ENCODE peak calls at places on chromosomes 12 and 14, in seven cellular contexts. One of them, this sample, is unnamed.

GRCh38 chr12:50440288-50440687 is 39.6 kb downstream of the LARP4 start:
- DNase-seq in A549: no peak
- DNase-seq in epithelial cell of esophagus: no peak
- DNase-seq in kidney: no peak
- DNase-seq in astrocyte of the spinal cord: no peak
- DNase-seq in choroid plexus epithelial cell: no peak
- DNase-seq in endodermal cell: no peak
- DNase-seq in this sample: no peak

GRCh38 chr12:81953541-81953940 is 194.4 kb upstream of the PPFIA2 start:
- DNase-seq in A549: no peak
- DNase-seq in epithelial cell of esophagus: peak
- DNase-seq in kidney: no peak
- DNase-seq in astrocyte of the spinal cord: peak
- DNase-seq in choroid plexus epithelial cell: no peak
- DNase-seq in endodermal cell: no peak
- DNase-seq in this sample: no peak

GRCh38 chr12:122947352-122947792 is 18.9 kb downstream of the ABCB9 start:
- DNase-seq in A549: no peak
- DNase-seq in epithelial cell of esophagus: no peak
- DNase-seq in kidney: peak
- DNase-seq in astrocyte of the spinal cord: no peak
- DNase-seq in choroid plexus epithelial cell: no peak
- DNase-seq in endodermal cell: no peak
- DNase-seq in this sample: no peak

GRCh38 chr12:13719986-13720385 is 261.4 kb downstream of the GRIN2B start:
- DNase-seq in A549: no peak
- DNase-seq in epithelial cell of esophagus: no peak
- DNase-seq in kidney: no peak
- DNase-seq in astrocyte of the spinal cord: no peak
- DNase-seq in choroid plexus epithelial cell: no peak
- DNase-seq in endodermal cell: no peak
- DNase-seq in this sample: no peak

GRCh38 chr14:23119362-23120327 is 590 bp upstream of the CEBPE start:
- DNase-seq in A549: no peak
- DNase-seq in epithelial cell of esophagus: no peak
- DNase-seq in kidney: peak
- DNase-seq in astrocyte of the spinal cord: no peak
- DNase-seq in choroid plexus epithelial cell: no peak
- DNase-seq in endodermal cell: peak
- DNase-seq in this sample: no peak

GRCh38 chr14:102752239-102752847 is 24.9 kb upstream of the TRAF3 start:
- DNase-seq in A549: no peak
- DNase-seq in epithelial cell of esophagus: no peak
- DNase-seq in kidney: no peak
- DNase-seq in astrocyte of the spinal cord: no peak
- DNase-seq in choroid plexus epithelial cell: no peak
- DNase-seq in endodermal cell: no peak
- DNase-seq in this sample: no peak

GRCh38 chr12:76242813-76243540 is 105.2 kb downstream of the BBS10 start:
- DNase-seq in A549: no peak
- DNase-seq in epithelial cell of esophagus: no peak
- DNase-seq in kidney: no peak
- DNase-seq in astrocyte of the spinal cord: peak
- DNase-seq in choroid plexus epithelial cell: no peak
- DNase-seq in endodermal cell: no peak
- DNase-seq in this sample: no peak

GRCh38 chr14:102218688-102219087 is 79.0 kb downstream of the WDR20 start:
- DNase-seq in A549: no peak
- DNase-seq in epithelial cell of esophagus: no peak
- DNase-seq in kidney: peak
- DNase-seq in astrocyte of the spinal cord: no peak
- DNase-seq in choroid plexus epithelial cell: no peak
- DNase-seq in endodermal cell: no peak
- DNase-seq in this sample: no peak

GRCh38 chr14:28102814-28103213 is 663.8 kb upstream of the FOXG1 start:
- DNase-seq in A549: no peak
- DNase-seq in epithelial cell of esophagus: peak
- DNase-seq in kidney: no peak
- DNase-seq in astrocyte of the spinal cord: peak
- DNase-seq in choroid plexus epithelial cell: peak
- DNase-seq in endodermal cell: no peak
- DNase-seq in this sample: peak

GRCh38 chr12:75877588-75878381 is 153.8 kb downstream of the PHLDA1 start:
- DNase-seq in A549: no peak
- DNase-seq in epithelial cell of esophagus: peak
- DNase-seq in kidney: no peak
- DNase-seq in astrocyte of the spinal cord: peak
- DNase-seq in choroid plexus epithelial cell: peak
- DNase-seq in endodermal cell: no peak
- DNase-seq in this sample: peak

GRCh38 chr12:109734219-109735000 is 20.8 kb downstream of the FAM222A start:
- DNase-seq in A549: no peak
- DNase-seq in epithelial cell of esophagus: peak
- DNase-seq in kidney: peak
- DNase-seq in astrocyte of the spinal cord: no peak
- DNase-seq in choroid plexus epithelial cell: peak
- DNase-seq in endodermal cell: peak
- DNase-seq in this sample: peak

GRCh38 chr14:100298551-100299237 is 7.5 kb downstream of the SLC25A29 start:
- DNase-seq in A549: no peak
- DNase-seq in epithelial cell of esophagus: no peak
- DNase-seq in kidney: peak
- DNase-seq in astrocyte of the spinal cord: no peak
- DNase-seq in choroid plexus epithelial cell: no peak
- DNase-seq in endodermal cell: no peak
- DNase-seq in this sample: no peak

GRCh38 chr12:25249951-25250738 is 584 bp downstream of the KRAS start:
- DNase-seq in A549: peak
- DNase-seq in epithelial cell of esophagus: peak
- DNase-seq in kidney: peak
- DNase-seq in astrocyte of the spinal cord: peak
- DNase-seq in choroid plexus epithelial cell: peak
- DNase-seq in endodermal cell: peak
- DNase-seq in this sample: peak

GRCh38 chr12:92426346-92426745 is 276.4 kb upstream of the PLEKHG7 start:
- DNase-seq in A549: no peak
- DNase-seq in epithelial cell of esophagus: no peak
- DNase-seq in kidney: no peak
- DNase-seq in astrocyte of the spinal cord: no peak
- DNase-seq in choroid plexus epithelial cell: no peak
- DNase-seq in endodermal cell: no peak
- DNase-seq in this sample: no peak

GRCh38 chr12:18171571-18171970 is 81.6 kb upstream of the RERGL start:
- DNase-seq in A549: no peak
- DNase-seq in epithelial cell of esophagus: peak
- DNase-seq in kidney: no peak
- DNase-seq in astrocyte of the spinal cord: peak
- DNase-seq in choroid plexus epithelial cell: peak
- DNase-seq in endodermal cell: no peak
- DNase-seq in this sample: peak

GRCh38 chr12:131806654-131807053 is 21.5 kb upstream of the MMP17 start:
- DNase-seq in A549: no peak
- DNase-seq in epithelial cell of esophagus: no peak
- DNase-seq in kidney: no peak
- DNase-seq in astrocyte of the spinal cord: no peak
- DNase-seq in choroid plexus epithelial cell: no peak
- DNase-seq in endodermal cell: no peak
- DNase-seq in this sample: no peak

GRCh38 chr12:52172956-52173355 is 18.9 kb downstream of the KRT80 start:
- DNase-seq in A549: no peak
- DNase-seq in epithelial cell of esophagus: no peak
- DNase-seq in kidney: no peak
- DNase-seq in astrocyte of the spinal cord: no peak
- DNase-seq in choroid plexus epithelial cell: no peak
- DNase-seq in endodermal cell: no peak
- DNase-seq in this sample: no peak

GRCh38 chr12:52178443-52178842 is 13.4 kb downstream of the KRT80 start:
- DNase-seq in A549: no peak
- DNase-seq in epithelial cell of esophagus: no peak
- DNase-seq in kidney: no peak
- DNase-seq in astrocyte of the spinal cord: no peak
- DNase-seq in choroid plexus epithelial cell: no peak
- DNase-seq in endodermal cell: no peak
- DNase-seq in this sample: no peak

GRCh38 chr12:52178984-52179383 is 12.8 kb downstream of the KRT80 start:
- DNase-seq in A549: no peak
- DNase-seq in epithelial cell of esophagus: no peak
- DNase-seq in kidney: no peak
- DNase-seq in astrocyte of the spinal cord: no peak
- DNase-seq in choroid plexus epithelial cell: no peak
- DNase-seq in endodermal cell: no peak
- DNase-seq in this sample: no peak

GRCh38 chr12:52173526-52173925 is 18.3 kb downstream of the KRT80 start:
- DNase-seq in A549: no peak
- DNase-seq in epithelial cell of esophagus: no peak
- DNase-seq in kidney: no peak
- DNase-seq in astrocyte of the spinal cord: no peak
- DNase-seq in choroid plexus epithelial cell: no peak
- DNase-seq in endodermal cell: no peak
- DNase-seq in this sample: no peak

GRCh38 chr12:52175411-52176350 is 16.1 kb downstream of the KRT80 start:
- DNase-seq in A549: no peak
- DNase-seq in epithelial cell of esophagus: peak
- DNase-seq in kidney: no peak
- DNase-seq in astrocyte of the spinal cord: peak
- DNase-seq in choroid plexus epithelial cell: peak
- DNase-seq in endodermal cell: peak
- DNase-seq in this sample: peak
- TF ChIP-seq CTCF in A549: no peak
- TF ChIP-seq CTCF in epithelial cell of esophagus: peak
- TF ChIP-seq CTCF in kidney: peak
- TF ChIP-seq CTCF in astrocyte of the spinal cord: peak
- TF ChIP-seq CTCF in choroid plexus epithelial cell: peak
- TF ChIP-seq CTCF in endodermal cell: peak
- TF ChIP-seq CTCF in this sample: peak

DNA sequence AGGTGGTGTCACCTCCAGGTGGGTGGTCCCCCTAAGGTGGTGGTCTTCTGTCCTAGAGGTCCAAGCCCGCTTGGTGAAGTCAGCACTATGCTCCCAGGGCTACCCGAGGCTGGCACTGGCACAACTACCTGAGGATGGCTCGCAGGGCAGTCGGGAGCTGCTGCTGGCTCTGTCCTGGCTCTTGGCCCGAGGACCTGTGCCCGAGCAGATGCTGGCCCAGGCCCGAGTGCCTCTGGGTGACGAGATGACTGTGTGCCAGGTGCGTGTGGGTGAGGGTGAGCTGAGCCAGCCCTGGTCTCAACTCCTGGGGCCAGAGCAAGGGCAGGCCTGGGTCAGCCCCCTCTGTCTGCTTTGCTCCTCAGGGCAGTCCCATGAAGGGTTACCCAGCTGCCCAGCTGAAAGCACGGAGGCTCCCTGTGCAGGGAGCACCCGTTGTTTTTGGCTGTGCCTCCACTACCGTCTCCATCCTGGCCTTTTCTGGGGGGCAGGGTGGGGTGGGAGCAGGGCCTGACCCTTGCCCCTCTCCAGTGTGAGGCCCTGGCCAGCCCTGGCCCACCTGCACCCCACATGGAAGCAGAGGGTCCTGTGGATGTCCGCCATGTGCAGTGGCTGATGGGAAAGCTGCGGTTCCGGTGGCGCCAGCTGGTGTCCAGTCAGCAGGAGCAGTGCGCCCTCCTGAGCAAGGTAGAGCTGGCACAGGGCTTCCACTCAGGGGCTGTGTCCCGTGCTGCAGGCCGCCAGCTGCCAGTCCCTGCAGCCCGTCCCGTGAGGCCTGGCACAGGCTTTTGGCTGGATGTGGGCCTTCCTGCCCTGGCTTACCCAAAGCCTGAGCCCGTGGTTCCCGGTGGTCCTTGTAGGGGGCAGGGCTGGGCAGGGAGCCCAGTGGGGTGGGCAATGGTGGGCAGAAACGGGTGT is 1.3 kb downstream of the TEDC1 start:
- DNase-seq in A549: peak
- DNase-seq in epithelial cell of esophagus: no peak
- DNase-seq in kidney: peak
- DNase-seq in astrocyte of the spinal cord: no peak
- DNase-seq in choroid plexus epithelial cell: no peak
- DNase-seq in endodermal cell: peak
- DNase-seq in this sample: no peak
- H3K4me3 ChIP-seq in A549: peak
- H3K4me3 ChIP-seq in epithelial cell of esophagus: no peak
- H3K4me3 ChIP-seq in kidney: no peak
- H3K4me3 ChIP-seq in astrocyte of the spinal cord: peak
- H3K4me3 ChIP-seq in choroid plexus epithelial cell: no peak
- H3K4me3 ChIP-seq in endodermal cell: peak
- H3K4me3 ChIP-seq in this sample: no peak

GRCh38 chr12:56599041-56599440 is 31.1 kb downstream of the BAZ2A start:
- DNase-seq in A549: no peak
- DNase-seq in epithelial cell of esophagus: no peak
- DNase-seq in kidney: no peak
- DNase-seq in astrocyte of the spinal cord: no peak
- DNase-seq in choroid plexus epithelial cell: no peak
- DNase-seq in endodermal cell: no peak
- DNase-seq in this sample: no peak
- TF ChIP-seq CTCF in A549: no peak
- TF ChIP-seq CTCF in epithelial cell of esophagus: no peak
- TF ChIP-seq CTCF in kidney: no peak
- TF ChIP-seq CTCF in astrocyte of the spinal cord: no peak
- TF ChIP-seq CTCF in choroid plexus epithelial cell: no peak
- TF ChIP-seq CTCF in endodermal cell: no peak
- TF ChIP-seq CTCF in this sample: no peak

GRCh38 chr14:77375164-77375950 is 1.5 kb downstream of the TMED8 start:
- DNase-seq in A549: no peak
- DNase-seq in epithelial cell of esophagus: no peak
- DNase-seq in kidney: no peak
- DNase-seq in astrocyte of the spinal cord: no peak
- DNase-seq in choroid plexus epithelial cell: no peak
- DNase-seq in endodermal cell: no peak
- DNase-seq in this sample: no peak
- H3K4me3 ChIP-seq in A549: peak
- H3K4me3 ChIP-seq in epithelial cell of esophagus: peak
- H3K4me3 ChIP-seq in kidney: no peak
- H3K4me3 ChIP-seq in astrocyte of the spinal cord: no peak
- H3K4me3 ChIP-seq in choroid plexus epithelial cell: no peak
- H3K4me3 ChIP-seq in endodermal cell: peak
- H3K4me3 ChIP-seq in this sample: peak

GRCh38 chr14:47040490-47040889 is 388.9 kb upstream of the RPL10L start:
- DNase-seq in A549: peak
- DNase-seq in epithelial cell of esophagus: peak
- DNase-seq in kidney: no peak
- DNase-seq in astrocyte of the spinal cord: no peak
- DNase-seq in choroid plexus epithelial cell: peak
- DNase-seq in endodermal cell: peak
- DNase-seq in this sample: no peak
- TF ChIP-seq CTCF in A549: no peak
- TF ChIP-seq CTCF in epithelial cell of esophagus: peak
- TF ChIP-seq CTCF in kidney: peak
- TF ChIP-seq CTCF in astrocyte of the spinal cord: peak
- TF ChIP-seq CTCF in choroid plexus epithelial cell: peak
- TF ChIP-seq CTCF in endodermal cell: peak
- TF ChIP-seq CTCF in this sample: no peak